ENCODE peak calls at places on chromosomes 11 and 22, in ten cellular contexts. J is Caco-2; G is lower lobe of right lung; Z is CD8-positive, alpha-beta memory T cell; O is OCI-LY7; M is mesendoderm; R is esophagus squamous epithelium; L is PC-9; D is HCT116; K is transverse colon. T is an unnamed sample. For H3K4me1 and H3K36me3, the result is how much of the 10 kb centered on the place peaks cover.

GRCh38 chr22:44680481-44680894 is 21.5 kb upstream of the PRR5 start:
- DNase-seq in J (no peak), K (no peak), Z (no peak), R (no peak), M (no peak), G (no peak), L (no peak), O (no peak), D (no peak), T (no peak)

GRCh38 chr11:13949876-13950275 is 12.6 kb upstream of the SPON1 start:
- DNase-seq in L (no peak), R (no peak), M (no peak), G (no peak), D (no peak), K (no peak), O (no peak), Z (no peak), J (no peak), T (no peak)

GRCh38 chr22:33051960-33052839 is 6.0 kb downstream of the SYN3 start:
- DNase-seq in L (no peak), R (no peak), Z (no peak), O (peak), K (no peak), D (no peak), G (no peak), J (no peak), M (peak), T (no peak)

GRCh38 chr11:57675176-57675941 is 7.4 kb downstream of the ZDHHC5 start:
- DNase-seq in K (no peak), Z (no peak), M (no peak), G (no peak), J (no peak), L (no peak), D (no peak), R (no peak), O (no peak), T (no peak)

GRCh38 chr11:73314121-73314948 is 6.3 kb downstream of the ARHGEF17 start:
- DNase-seq in J (peak), O (peak), L (no peak), G (peak), K (peak), D (no peak), R (no peak), Z (no peak), M (peak), T (peak)

GRCh38 chr11:107991868-107992414 is 16.8 kb upstream of the CUL5 start:
- DNase-seq in D (no peak), L (no peak), G (no peak), J (no peak), K (no peak), R (no peak), Z (no peak), O (no peak), M (no peak), T (no peak)

GRCh38 chr22:44543362-44543761 is 45.3 kb upstream of the RTL6 start:
- DNase-seq in Z (no peak), D (no peak), K (no peak), R (no peak), M (no peak), G (no peak), O (no peak), L (no peak), J (no peak), T (no peak)

GRCh38 chr22:44543781-44544181 is 45.7 kb upstream of the RTL6 start:
- DNase-seq in M (no peak), J (peak), Z (no peak), G (no peak), K (no peak), D (no peak), R (no peak), O (no peak), L (peak), T (no peak)

GRCh38 chr11:36672815-36673450 is 74.9 kb upstream of the RAG2 start:
- DNase-seq in Z (peak), L (no peak), J (peak), K (no peak), R (no peak), G (no peak), D (peak), O (peak), M (peak), T (peak)

GRCh38 chr11:6703247-6704063 is 20.3 kb upstream of the MRPL17 start:
- DNase-seq in L (peak), R (no peak), O (peak), D (peak), M (peak), Z (no peak), K (peak), J (peak), G (no peak), T (peak)

GRCh38 chr11:1696608-1697570 is at the start of gene KRTAP5-6:
- DNase-seq in L (no peak), G (peak), D (no peak), O (no peak), R (no peak), M (no peak), J (no peak), Z (no peak), K (no peak), T (no peak)

GRCh38 chr11:122140535-122140934 is 24.5 kb upstream of the BLID start:
- DNase-seq in R (no peak), J (no peak), G (no peak), M (no peak), K (no peak), Z (no peak), D (no peak), O (no peak), L (no peak), T (no peak)

GRCh38 chr22:36191106-36191836 is 10.3 kb downstream of the APOL4 start:
- DNase-seq in L (no peak), J (no peak), R (no peak), Z (no peak), D (no peak), G (no peak), M (no peak), K (peak), O (no peak), T (peak)

GRCh38 chr22:50739894-50740293 is 1.9 kb downstream of the ACR start:
- DNase-seq in Z (no peak), G (peak), R (no peak), M (no peak), D (no peak), L (no peak), J (no peak), O (no peak), K (no peak), T (no peak)

GRCh38 chr11:121800704-121801516 is 315.1 kb downstream of the BLID start:
- DNase-seq in J (no peak), O (no peak), K (no peak), D (no peak), G (no peak), M (peak), R (no peak), L (no peak), Z (no peak), T (peak)

GRCh38 chr11:27720277-27720830 is 20.1 kb upstream of the BDNF start:
- DNase-seq in L (peak), D (no peak), K (peak), Z (no peak), R (no peak), O (no peak), J (peak), G (no peak), M (peak), T (peak)

GRCh38 chr11:68334923-68335322 is 22.5 kb downstream of the LRP5 start:
- DNase-seq in J (no peak), Z (no peak), K (no peak), M (no peak), G (no peak), R (no peak), L (peak), O (no peak), D (no peak), T (no peak)

GRCh38 chr22:30224161-30224857 is 22.2 kb downstream of the LIF start:
- DNase-seq in K (no peak), G (no peak), O (no peak), R (no peak), M (peak), D (peak), Z (no peak), J (no peak), L (peak), T (no peak)

GRCh38 chr11:117390743-117391142 is 63.1 kb downstream of the CEP164 start:
- DNase-seq in L (no peak), M (no peak), R (no peak), K (no peak), G (no peak), O (no peak), Z (no peak), D (no peak), J (no peak), T (no peak)

GRCh38 chr11:134639586-134640330 is 227.7 kb upstream of the B3GAT1 start:
- DNase-seq in K (peak), R (no peak), O (no peak), Z (no peak), M (no peak), J (peak), G (peak), L (peak), D (peak), T (peak)

GRCh38 chr11:27282141-27282590 is 80.8 kb downstream of the CCDC34 start:
- DNase-seq in R (no peak), K (no peak), O (no peak), D (no peak), M (no peak), G (no peak), J (no peak), Z (no peak), L (no peak), T (peak)

GRCh38 chr11:75240381-75241035 is at the start of gene TPBGL:
- DNase-seq in D (no peak), G (no peak), J (peak), K (no peak), R (no peak), Z (no peak), L (no peak), M (peak), O (no peak), T (peak)

GRCh38 chr11:8218409-8218808 is 45.3 kb downstream of the LMO1 start:
- DNase-seq in L (no peak), K (no peak), O (no peak), Z (no peak), R (no peak), G (no peak), J (no peak), D (no peak), M (no peak), T (no peak)

GRCh38 chr22:22139364-22139763 is 105.2 kb upstream of the VPREB1 start:
- DNase-seq in Z (no peak), M (no peak), G (no peak), J (no peak), O (no peak), L (no peak), K (no peak), D (no peak), R (no peak), T (no peak)

DNA sequence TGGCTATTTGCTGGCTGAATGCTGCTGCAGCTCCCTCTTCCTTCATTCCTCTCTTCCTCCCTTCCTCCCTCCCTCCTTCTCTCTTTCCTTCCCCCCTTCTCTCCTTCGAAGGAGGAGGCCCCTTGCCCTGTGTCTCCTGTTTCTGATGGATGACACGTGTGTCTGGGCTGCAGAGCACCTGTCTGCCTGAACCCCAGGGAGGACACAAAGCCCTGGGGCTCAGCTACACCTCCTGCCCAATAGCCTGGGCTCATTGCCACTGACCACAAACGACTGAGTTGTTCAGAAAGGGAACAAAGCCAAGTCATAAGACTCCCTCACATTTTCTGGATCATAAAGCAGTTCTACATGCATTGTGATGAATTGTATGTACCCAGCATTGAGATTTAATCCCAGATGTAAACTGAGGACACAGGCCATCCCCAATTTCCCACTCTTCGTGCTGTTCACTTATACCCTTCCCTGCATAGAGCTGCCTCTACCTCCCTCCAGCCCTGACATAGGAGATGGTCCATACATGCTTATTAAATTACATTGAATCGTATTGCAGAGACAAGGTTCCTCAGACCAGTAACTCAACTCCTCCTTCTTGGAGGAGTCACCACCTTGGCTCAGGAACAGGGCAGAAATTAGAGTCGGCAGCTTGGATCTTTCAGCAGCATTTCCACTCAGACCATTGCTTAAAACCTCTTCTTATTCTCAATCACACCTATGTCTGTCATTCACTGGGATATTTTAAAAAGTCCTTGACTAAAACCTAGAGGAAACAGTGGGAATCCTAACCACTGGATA is 1.2 kb downstream of the CSRP3 start:
- DNase-seq in K (peak), R (no peak), M (no peak), J (no peak), G (no peak), Z (no peak), D (no peak), O (no peak), L (peak), T (no peak)
- H3K4me3 ChIP-seq in K (no peak), R (no peak), M (no peak), J (no peak), G (no peak), Z (no peak), D (no peak), O (no peak), L (no peak), T (no peak)

DNA sequence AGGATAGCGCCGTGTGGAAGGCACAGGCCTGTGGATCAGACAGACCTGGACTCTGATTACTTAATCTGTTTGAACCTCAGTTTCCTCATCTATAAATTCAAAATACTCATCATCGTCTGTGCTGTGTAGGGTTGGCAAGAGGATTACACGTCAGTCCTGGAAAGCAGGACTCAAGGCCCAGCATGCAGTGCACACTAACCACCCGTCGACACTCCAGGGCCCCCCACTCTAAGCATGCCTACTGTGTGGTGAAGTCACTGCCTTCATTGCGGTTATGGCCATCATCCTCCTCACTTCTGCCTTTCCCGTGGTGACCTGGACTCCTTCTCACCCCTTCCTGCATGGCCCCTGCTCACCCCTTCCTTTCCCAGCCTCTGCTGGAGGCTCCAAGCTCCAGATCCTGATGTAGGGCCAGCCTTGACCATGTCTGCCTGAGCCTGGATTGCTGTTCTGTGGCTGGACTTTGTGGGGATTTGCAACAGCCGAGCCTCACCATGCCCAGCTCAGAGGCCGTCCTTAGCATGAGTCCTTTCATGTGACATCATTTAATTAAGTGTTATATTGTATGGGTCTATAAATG is 1158.0 kb downstream of the TBC1D22A start:
- DNase-seq in R (no peak), G (no peak), O (no peak), K (no peak), D (no peak), M (no peak), J (no peak), L (no peak), Z (no peak), T (no peak)
- H3K4me1 ChIP-seq in R (under half), G (under half), O (half or more), K (under half), D (under half), M (under half), J (under half), L (under half), Z (under half), T (under half)

GRCh38 chr11:70433038-70433437 is 34.7 kb downstream of the CTTN start:
- DNase-seq in K (no peak), R (no peak), O (no peak), L (no peak), Z (no peak), D (no peak), M (no peak), G (no peak), J (no peak), T (no peak)
- H3K36me3 ChIP-seq in K (under half), R (under half), O (under half), L (under half), Z (under half), D (half or more), M (under half), G (half or more), J (under half), T (half or more)

GRCh38 chr22:37627091-37627490 is 12.4 kb upstream of the SH3BP1 start:
- DNase-seq in R (no peak), G (no peak), L (no peak), O (no peak), J (no peak), M (no peak), Z (peak), D (no peak), K (no peak), T (no peak)
- H3K4me3 ChIP-seq in R (no peak), G (no peak), L (no peak), O (peak), J (no peak), M (no peak), Z (peak), D (no peak), K (no peak), T (no peak)

GRCh38 chr11:86737223-86737622 is 63.1 kb upstream of the PRSS23 start:
- DNase-seq in L (no peak), O (no peak), R (no peak), D (no peak), M (no peak), J (no peak), G (no peak), K (no peak), Z (no peak), T (no peak)

GRCh38 chr11:86735462-86736302 is 63.3 kb upstream of the ME3 start:
- DNase-seq in D (no peak), Z (no peak), J (peak), G (no peak), O (no peak), K (no peak), L (peak), M (no peak), R (no peak), T (no peak)

GRCh38 chr11:86736303-86737143 is 63.8 kb upstream of the PRSS23 start:
- DNase-seq in D (no peak), G (no peak), J (no peak), R (no peak), Z (no peak), O (no peak), L (no peak), K (no peak), M (no peak), T (no peak)

GRCh38 chr11:86738615-86739014 is 61.7 kb upstream of the PRSS23 start:
- DNase-seq in R (no peak), K (no peak), L (no peak), G (no peak), J (no peak), Z (no peak), D (no peak), O (no peak), M (no peak), T (no peak)

GRCh38 chr11:86737752-86738151 is 62.6 kb upstream of the PRSS23 start:
- DNase-seq in R (no peak), L (no peak), G (no peak), D (no peak), O (no peak), J (no peak), M (no peak), K (no peak), Z (no peak), T (no peak)
- H3K4me1 ChIP-seq in R (half or more), L (half or more), G (under half), D (half or more), O (under half), J (half or more), M (under half), K (under half), Z (under half), T (under half)

GRCh38 chr22:23242473-23243001 is 62.2 kb downstream of the BCR start:
- DNase-seq in O (no peak), D (no peak), G (no peak), L (no peak), M (peak), K (no peak), J (peak), Z (no peak), R (no peak), T (no peak)

GRCh38 chr22:23244690-23245044 is 64.4 kb downstream of the BCR start:
- DNase-seq in D (no peak), R (no peak), Z (no peak), K (no peak), J (no peak), M (no peak), L (no peak), O (no peak), G (no peak), T (no peak)

GRCh38 chr22:23243859-23244689 is 63.8 kb downstream of the BCR start:
- DNase-seq in L (no peak), R (no peak), O (no peak), G (no peak), Z (no peak), J (no peak), K (no peak), D (no peak), M (no peak), T (no peak)

GRCh38 chr22:23241562-23242472 is 61.5 kb downstream of the BCR start:
- DNase-seq in G (no peak), J (peak), D (no peak), M (no peak), L (no peak), K (no peak), R (no peak), Z (no peak), O (no peak), T (no peak)

GRCh38 chr22:23243006-23243573 is 62.8 kb downstream of the BCR start:
- DNase-seq in L (no peak), K (no peak), M (peak), O (no peak), R (no peak), J (peak), D (no peak), G (no peak), Z (peak), T (peak)
- H3K36me3 ChIP-seq in L (under half), K (under half), M (under half), O (under half), R (under half), J (under half), D (under half), G (under half), Z (under half), T (under half)